ENCODE peak calls at places on chromosomes 6 and 20, in five cellular contexts. B is left ventricle myocardium inferior, R is mucosa of descending colon, K is transverse colon, L is right lobe of liver. M is an unnamed sample.

GRCh38 chr6:83138118-83138722 is 54.8 kb downstream of the PGM3 start:
- DNase-seq in B (no peak), R (no peak), K (no peak), L (no peak), M (no peak)

GRCh38 chr6:43465978-43466377 is 10.6 kb upstream of the DLK2 start:
- DNase-seq in B (no peak), R (no peak), K (no peak), L (no peak), M (no peak)

GRCh38 chr6:52992980-52993379 is 2.1 kb downstream of the GSTA4 start:
- DNase-seq in B (no peak), R (no peak), K (no peak), L (no peak), M (no peak)

GRCh38 chr6:80094017-80094416 is 12.5 kb upstream of the BCKDHB start:
- DNase-seq in B (no peak), R (peak; percentile 11), K (no peak), L (no peak), M (no peak)

GRCh38 chr20:54340206-54340605 is 132.3 kb downstream of the PFDN4 start:
- DNase-seq in B (no peak), R (no peak), K (no peak), L (no peak), M (no peak)

GRCh38 chr6:115610646-115611045 is 450.0 kb downstream of the FRK start:
- DNase-seq in B (no peak), R (no peak), K (no peak), L (no peak), M (no peak)

GRCh38 chr6:104884867-104885517 is 25.3 kb upstream of the HACE1 start:
- DNase-seq in B (no peak), R (no peak), K (no peak), L (no peak), M (no peak)

GRCh38 chr20:38152175-38153010 is 12.7 kb downstream of the TGM2 start:
- DNase-seq in B (peak; percentile 84), R (peak; percentile 75), K (peak; percentile 80), L (peak; percentile 96), M (peak; percentile 95)

GRCh38 chr6:40713002-40713719 is 126.0 kb upstream of the LRFN2 start:
- DNase-seq in B (no peak), R (no peak), K (no peak), L (no peak), M (no peak)

GRCh38 chr6:165618241-165618640 is 44.8 kb downstream of the PDE10A start:
- DNase-seq in B (no peak), R (no peak), K (no peak), L (no peak), M (no peak)

GRCh38 chr6:79630883-79631799 is at the start of gene SH3BGRL2:
- DNase-seq in B (peak; percentile 74), R (peak; percentile 97), K (peak; percentile 91), L (peak; percentile 92), M (peak; percentile 76)

GRCh38 chr6:111691345-111692225 is 85.9 kb upstream of the TRAF3IP2 start:
- DNase-seq in B (no peak), R (peak; percentile 52), K (peak; percentile 47), L (no peak), M (no peak)

GRCh38 chr6:32774428-32774827 is 11.1 kb upstream of the HLA-DQB2 start:
- DNase-seq in B (no peak), R (no peak), K (no peak), L (no peak), M (no peak)

GRCh38 chr20:23245553-23246128 is 105.0 kb upstream of the NXT1 start:
- DNase-seq in B (peak; percentile 72), R (peak; percentile 70), K (peak; percentile 48), L (peak; percentile 64), M (peak; percentile 76)

GRCh38 chr6:36769161-36769675 is 70.0 kb downstream of the CPNE5 start:
- DNase-seq in B (peak; percentile 30), R (no peak), K (no peak), L (no peak), M (no peak)

GRCh38 chr20:57432874-57433491 is 41.8 kb downstream of the RBM38 start:
- DNase-seq in B (peak; percentile 62), R (peak; percentile 82), K (peak; percentile 79), L (peak; percentile 57), M (peak; percentile 74)

GRCh38 chr20:57433658-57434389 is 42.6 kb downstream of the RBM38 start:
- DNase-seq in B (no peak), R (no peak), K (no peak), L (no peak), M (no peak)

GRCh38 chr20:57435498-57436222 is 44.5 kb downstream of the RBM38 start:
- DNase-seq in B (peak; percentile 69), R (peak; percentile 69), K (peak; percentile 74), L (peak; percentile 89), M (no peak)

GRCh38 chr20:57435105-57435497 is 43.9 kb downstream of the RBM38 start:
- DNase-seq in B (no peak), R (no peak), K (no peak), L (no peak), M (no peak)

DNA sequence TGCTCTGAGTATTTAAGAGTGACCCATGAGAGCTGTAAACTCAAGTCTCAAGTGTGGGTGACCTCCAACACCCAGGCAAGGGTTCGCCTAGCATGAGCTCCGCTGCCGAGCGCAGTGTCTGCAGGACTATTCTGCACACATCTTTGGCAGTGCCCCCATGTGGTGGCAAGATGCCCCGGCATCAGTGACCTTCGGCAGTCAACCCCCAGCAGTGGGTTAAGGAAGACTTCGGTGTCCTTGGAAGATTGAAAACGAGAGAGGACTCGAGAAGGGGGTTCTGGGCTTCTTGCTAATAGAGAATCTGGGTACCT is 43.1 kb downstream of the RBM38 start:
- DNase-seq in B (no peak), R (peak; percentile 28), K (no peak), L (no peak), M (no peak)
- TF ChIP-seq CTCF in B (peak; percentile 37), R (no peak), K (no peak), L (no peak), M (no peak)

GRCh38 chr6:137923866-137924616 is 57.0 kb downstream of the TNFAIP3 start:
- DNase-seq in B (no peak), R (no peak), K (no peak), L (no peak), M (no peak)

GRCh38 chr6:137926207-137926731 is 59.2 kb downstream of the TNFAIP3 start:
- DNase-seq in B (no peak), R (peak; percentile 54), K (no peak), L (no peak), M (no peak)

GRCh38 chr6:137927777-137928218 is 60.7 kb downstream of the TNFAIP3 start:
- DNase-seq in B (no peak), R (peak; percentile 38), K (peak; percentile 47), L (peak; percentile 30), M (no peak)

GRCh38 chr6:137926985-137927384 is 59.9 kb downstream of the TNFAIP3 start:
- DNase-seq in B (no peak), R (no peak), K (no peak), L (no peak), M (no peak)

GRCh38 chr6:137925299-137925698 is 58.2 kb downstream of the TNFAIP3 start:
- DNase-seq in B (no peak), R (no peak), K (no peak), L (no peak), M (no peak)
- H3K4me1 ChIP-seq in B (no peaks in the 10 kb centered on the region), R (no peaks in the 10 kb centered on the region), K (peaks cover 7% of the 10 kb centered on the region), L (no peaks in the 10 kb centered on the region), M (no peaks in the 10 kb centered on the region)

GRCh38 chr20:58692579-58693225 is at the start of gene NPEPL1:
- DNase-seq in B (peak; percentile 75), R (peak; percentile 79), K (peak; percentile 79), L (peak; percentile 82), M (peak; percentile 58)
- TF ChIP-seq CTCF in B (no peak), R (peak; percentile 21), K (peak; percentile 7), L (peak; percentile 36), M (no peak)

DNA sequence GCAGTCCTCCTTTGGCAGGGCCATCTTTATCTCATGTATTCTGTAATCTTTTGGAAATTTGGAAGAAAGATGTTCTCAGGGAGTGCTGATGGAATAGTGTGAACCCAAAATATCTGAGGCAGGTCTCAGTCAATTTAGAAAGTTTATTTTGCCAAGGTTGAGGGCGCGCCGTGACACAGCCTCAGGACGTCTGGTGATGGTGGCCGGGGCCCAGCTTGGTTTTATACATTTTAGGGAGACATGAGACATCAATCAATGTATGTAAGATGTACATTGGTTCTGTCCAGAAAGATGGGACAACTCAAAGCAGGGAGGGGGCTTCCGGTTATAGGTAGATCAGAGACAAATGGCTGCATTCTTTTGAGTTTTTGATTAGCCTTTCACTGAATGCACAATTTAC is 89.8 kb downstream of the ERMARD start:
- DNase-seq in B (no peak), R (no peak), K (no peak), L (no peak), M (peak; percentile 30)
- H3K4me1 ChIP-seq in B (peaks cover 4% of the 10 kb centered on the region), R (no peaks in the 10 kb centered on the region), K (no peaks in the 10 kb centered on the region), L (no peaks in the 10 kb centered on the region), M (no peaks in the 10 kb centered on the region)

DNA sequence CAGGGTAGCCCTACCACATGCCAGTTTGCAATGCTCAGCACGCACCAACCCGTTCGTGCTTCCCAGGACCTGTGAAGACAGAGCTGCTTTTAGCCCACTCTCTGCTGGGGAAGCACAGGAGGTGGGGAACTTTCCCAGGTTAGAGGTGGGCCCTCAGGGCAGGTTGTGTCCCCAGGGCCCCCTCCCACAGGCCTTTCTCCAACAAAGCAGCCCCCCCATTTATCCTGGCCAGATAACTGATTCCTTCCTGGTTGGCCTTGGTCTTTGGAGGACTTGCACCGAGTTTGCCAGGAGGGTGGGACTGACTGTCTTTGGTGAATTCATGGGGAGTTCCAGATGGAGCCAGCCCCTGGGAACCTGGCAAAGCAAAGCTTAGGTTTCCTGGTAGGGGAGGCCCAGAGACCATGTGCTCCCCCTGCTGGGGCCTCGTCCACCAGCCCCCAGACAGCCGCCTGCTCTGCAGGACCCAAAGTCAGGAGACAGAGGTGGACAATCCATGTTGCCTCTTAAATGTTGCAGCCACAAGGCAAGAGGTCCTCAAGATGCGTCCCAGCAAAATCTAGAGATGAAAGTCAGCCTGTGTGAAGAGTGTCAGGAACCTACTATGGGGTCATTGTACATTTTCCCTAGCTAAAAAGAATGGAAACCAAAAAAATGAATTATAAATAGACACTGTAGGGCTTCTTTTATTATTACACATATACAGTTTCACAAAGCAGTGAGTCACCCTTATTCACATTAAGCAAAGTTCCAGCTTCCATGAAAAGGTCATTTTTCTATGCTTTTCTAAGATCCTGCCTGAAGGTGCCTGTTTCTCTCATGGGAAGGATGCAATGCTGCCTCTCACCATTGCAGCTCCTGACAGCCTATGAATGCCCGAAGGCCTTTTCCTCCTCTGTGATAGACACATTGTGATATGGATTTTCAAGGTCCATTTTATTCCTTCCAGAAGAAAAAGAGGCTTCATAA is 497.8 kb downstream of the PREX1 start:
- DNase-seq in B (no peak), R (peak; percentile 13), K (no peak), L (no peak), M (no peak)
- TF ChIP-seq CTCF in B (peak; percentile 41), R (no peak), K (no peak), L (no peak), M (no peak)

GRCh38 chr6:157980288-157981131 is 1.2 kb upstream of the SYNJ2 start:
- DNase-seq in B (no peak), R (no peak), K (no peak), L (no peak), M (no peak)
- H3K4me1 ChIP-seq in B (peaks cover 33% of the 10 kb centered on the region), R (peaks cover 3% of the 10 kb centered on the region), K (peaks cover 18% of the 10 kb centered on the region), L (no peaks in the 10 kb centered on the region), M (peaks cover 15% of the 10 kb centered on the region)

DNA sequence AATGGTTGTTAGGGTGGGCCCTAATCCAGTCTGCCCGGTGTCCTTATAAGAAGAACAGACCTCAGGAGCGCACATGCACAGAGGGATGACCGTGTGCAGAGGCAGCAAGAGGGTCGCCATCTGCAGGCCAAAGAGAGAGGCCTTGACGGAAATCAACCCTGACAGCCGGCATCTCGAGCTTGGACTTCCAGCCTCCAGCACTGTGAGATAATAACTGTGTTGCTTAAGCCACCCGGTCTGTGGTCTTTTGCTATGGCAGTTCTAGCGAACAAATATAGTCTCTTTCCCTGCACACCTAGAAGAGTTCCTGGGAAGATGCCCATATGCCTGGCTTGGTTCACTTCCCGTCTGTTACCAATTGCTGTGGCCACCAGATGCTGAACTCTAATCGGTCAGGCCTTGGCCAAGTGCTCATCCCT is 35.3 kb upstream of the PTGIS start:
- DNase-seq in B (peak; percentile 46), R (no peak), K (no peak), L (no peak), M (no peak)
- TF ChIP-seq CTCF in B (peak; percentile 45), R (no peak), K (no peak), L (no peak), M (peak; percentile 39)